ENCODE peak calls at places on chromosomes 11 and 22, in ten cellular contexts. H, T, Q, M, I, O, N, F, G and Z are unnamed samples.

GRCh38 chr11:61567286-61568061 is 13.4 kb downstream of the SYT7 start:
- DNase-seq in O (peak), F (peak), N (no peak), M (peak), I (peak), Q (peak), T (peak), G (peak), H (peak), Z (peak)

GRCh38 chr11:130909650-130910049 is 6.6 kb downstream of the SNX19 start:
- DNase-seq in I (no peak), G (no peak), Q (no peak), F (no peak), H (no peak), T (peak), M (no peak), N (no peak), O (no peak), Z (peak)

GRCh38 chr11:19890308-19890707 is 177.7 kb downstream of the NAV2 start:
- DNase-seq in N (no peak), M (no peak), H (no peak), T (peak), I (peak), G (no peak), O (no peak), F (no peak), Q (no peak), Z (peak)

GRCh38 chr11:46649180-46649738 is 31.9 kb downstream of the ATG13 start:
- DNase-seq in N (no peak), H (no peak), I (peak), Q (no peak), M (no peak), G (peak), O (peak), F (peak), T (peak), Z (peak)

GRCh38 chr22:36469094-36469710 is 12.2 kb downstream of the TXN2 start:
- DNase-seq in I (no peak), G (no peak), M (no peak), Q (no peak), F (no peak), H (no peak), T (no peak), N (peak), O (no peak), Z (no peak)

GRCh38 chr11:69674267-69674885 is 777 bp downstream of the LTO1 start:
- DNase-seq in F (peak), H (no peak), Q (no peak), I (no peak), M (no peak), T (peak), O (no peak), N (no peak), G (peak), Z (peak)

GRCh38 chr11:92224394-92225205 is at the start of gene FAT3:
- DNase-seq in N (peak), M (no peak), T (peak), Q (peak), G (peak), F (no peak), H (no peak), I (peak), O (no peak), Z (peak)

GRCh38 chr11:128284634-128285033 is 302.7 kb downstream of the ETS1 start:
- DNase-seq in F (no peak), T (no peak), H (no peak), O (no peak), I (no peak), Q (no peak), N (no peak), M (no peak), G (no peak), Z (no peak)

GRCh38 chr22:37232140-37232998 is 11.7 kb downstream of the RAC2 start:
- DNase-seq in N (no peak), H (no peak), Q (peak), O (no peak), G (no peak), T (no peak), M (no peak), I (no peak), F (no peak), Z (no peak)

GRCh38 chr11:71462726-71463125 is 9.7 kb downstream of the NADSYN1 start:
- DNase-seq in M (no peak), F (no peak), G (no peak), N (no peak), I (no peak), Q (no peak), H (no peak), T (no peak), O (no peak), Z (no peak)

GRCh38 chr11:75195164-75195962 is 44.5 kb downstream of the SLCO2B1 start:
- DNase-seq in G (peak), F (no peak), O (peak), I (no peak), Q (peak), M (no peak), H (no peak), T (peak), N (no peak), Z (no peak)

GRCh38 chr11:129117595-129118350 is 74.4 kb downstream of the ARHGAP32 start:
- DNase-seq in O (peak), F (peak), M (peak), I (peak), N (no peak), G (peak), T (peak), H (peak), Q (no peak), Z (peak)

GRCh38 chr22:30568137-30568805 is 6.2 kb downstream of the GAL3ST1 start:
- DNase-seq in H (no peak), N (no peak), T (no peak), I (no peak), O (no peak), M (no peak), F (no peak), Q (peak), G (no peak), Z (no peak)

GRCh38 chr22:42742940-42743339 is 22.3 kb upstream of the A4GALT start:
- DNase-seq in M (no peak), I (no peak), F (no peak), O (no peak), H (no peak), G (no peak), Q (no peak), T (no peak), N (no peak), Z (no peak)

GRCh38 chr22:47238886-47239860 is 476.7 kb downstream of the TBC1D22A start:
- DNase-seq in I (no peak), F (no peak), H (no peak), T (no peak), N (no peak), Q (no peak), M (no peak), G (no peak), O (no peak), Z (no peak)

GRCh38 chr11:29051935-29052334 is 943.7 kb downstream of the METTL15 start:
- DNase-seq in T (peak), G (no peak), Q (no peak), H (no peak), F (no peak), M (no peak), O (no peak), I (no peak), N (no peak), Z (no peak)

GRCh38 chr22:32932176-32932575 is 126.0 kb downstream of the SYN3 start:
- DNase-seq in T (peak), Q (no peak), F (no peak), O (no peak), M (no peak), I (no peak), H (no peak), G (no peak), N (no peak), Z (peak)

GRCh38 chr22:32723632-32724031 is 77.9 kb upstream of the TIMP3 start:
- DNase-seq in G (peak), Q (peak), M (peak), T (peak), N (no peak), H (no peak), I (peak), O (no peak), F (no peak), Z (peak)

GRCh38 chr11:16945671-16946469 is 68.3 kb downstream of the PLEKHA7 start:
- DNase-seq in H (peak), M (no peak), Q (no peak), N (no peak), O (peak), I (peak), G (peak), T (peak), F (peak), Z (no peak)

GRCh38 chr22:17846326-17846992 is 72.2 kb upstream of the BID start:
- DNase-seq in H (no peak), O (no peak), G (no peak), N (no peak), I (no peak), M (no peak), F (peak), Q (peak), T (no peak), Z (no peak)

GRCh38 chr11:95897731-95898130 is 26.2 kb downstream of the MTMR2 start:
- DNase-seq in T (peak), F (no peak), I (no peak), O (no peak), G (no peak), Q (no peak), M (no peak), H (no peak), N (no peak), Z (no peak)

DNA sequence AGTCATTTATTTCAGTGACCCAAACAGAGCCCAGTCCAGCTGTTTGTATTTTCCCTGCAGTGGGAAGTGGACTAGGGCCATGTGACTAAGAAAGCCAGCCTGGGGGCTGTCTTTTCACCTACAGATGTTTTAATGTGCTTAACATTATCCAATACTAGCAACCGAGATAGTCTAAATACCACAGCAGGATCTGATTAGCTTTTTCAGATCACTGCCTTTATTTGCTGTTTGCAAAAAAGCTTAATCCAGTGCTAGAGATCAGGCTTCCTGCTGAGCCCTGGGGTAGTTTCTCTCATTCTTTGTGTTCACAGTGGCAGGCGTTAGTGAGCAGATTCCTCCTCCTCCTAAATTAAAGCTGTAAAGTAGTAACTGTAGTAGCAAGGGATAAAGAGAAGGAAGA is 35.0 kb downstream of the ZC3H12C start:
- DNase-seq in O (no peak), N (no peak), G (no peak), Q (no peak), H (no peak), T (peak), F (no peak), I (no peak), M (no peak), Z (no peak)
- H3K27ac ChIP-seq in O (no peak), N (no peak), G (no peak), Q (no peak), H (no peak), T (no peak), F (no peak), I (peak), M (no peak), Z (no peak)

GRCh38 chr11:64644348-64645242 is 53.6 kb downstream of the SLC22A12 start:
- DNase-seq in N (no peak), T (no peak), H (no peak), Q (no peak), M (no peak), F (no peak), I (no peak), O (no peak), G (no peak), Z (no peak)
- TF ChIP-seq CTCF in N (no peak), T (no peak), H (no peak), Q (no peak), M (no peak), F (no peak), I (peak), O (no peak), G (no peak), Z (no peak)

GRCh38 chr22:29331213-29331612 is 15.7 kb upstream of the RASL10A start:
- DNase-seq in T (no peak), Q (no peak), I (no peak), M (no peak), N (no peak), F (no peak), H (no peak), G (no peak), O (no peak), Z (no peak)
- H3K4me3 ChIP-seq in T (no peak), Q (no peak), I (no peak), M (no peak), N (no peak), F (no peak), H (no peak), G (no peak), O (no peak), Z (no peak)

GRCh38 chr11:117037952-117038350 is 60.3 kb downstream of the SIK3 start:
- DNase-seq in M (no peak), H (no peak), T (no peak), I (no peak), G (no peak), F (no peak), O (no peak), Q (no peak), N (no peak), Z (no peak)
- H3K27ac ChIP-seq in M (no peak), H (no peak), T (no peak), I (no peak), G (no peak), F (no peak), O (peak), Q (no peak), N (no peak), Z (no peak)

GRCh38 chr22:50621948-50622722 is 5.8 kb downstream of the ARSA start:
- DNase-seq in N (no peak), G (peak), M (peak), O (no peak), H (no peak), Q (peak), T (no peak), I (no peak), F (no peak), Z (no peak)
- TF ChIP-seq CTCF in N (no peak), G (no peak), M (peak), O (no peak), H (peak), Q (no peak), T (peak), I (peak), F (no peak), Z (peak)

GRCh38 chr22:45942787-45943493 is 34.0 kb downstream of the WNT7B start:
- DNase-seq in Q (no peak), G (no peak), H (no peak), M (no peak), O (no peak), I (no peak), F (no peak), N (no peak), T (no peak), Z (no peak)
- H3K4me3 ChIP-seq in Q (no peak), G (no peak), H (no peak), M (no peak), O (no peak), I (no peak), F (no peak), N (no peak), T (no peak), Z (no peak)

GRCh38 chr11:63489879-63490278 is 1.1 kb downstream of the PLAAT5 start:
- DNase-seq in F (no peak), O (no peak), Q (no peak), I (no peak), N (no peak), G (no peak), M (no peak), H (no peak), T (peak), Z (no peak)
- H3K27ac ChIP-seq in F (peak), O (no peak), Q (no peak), I (no peak), N (peak), G (no peak), M (no peak), H (no peak), T (no peak), Z (no peak)

DNA sequence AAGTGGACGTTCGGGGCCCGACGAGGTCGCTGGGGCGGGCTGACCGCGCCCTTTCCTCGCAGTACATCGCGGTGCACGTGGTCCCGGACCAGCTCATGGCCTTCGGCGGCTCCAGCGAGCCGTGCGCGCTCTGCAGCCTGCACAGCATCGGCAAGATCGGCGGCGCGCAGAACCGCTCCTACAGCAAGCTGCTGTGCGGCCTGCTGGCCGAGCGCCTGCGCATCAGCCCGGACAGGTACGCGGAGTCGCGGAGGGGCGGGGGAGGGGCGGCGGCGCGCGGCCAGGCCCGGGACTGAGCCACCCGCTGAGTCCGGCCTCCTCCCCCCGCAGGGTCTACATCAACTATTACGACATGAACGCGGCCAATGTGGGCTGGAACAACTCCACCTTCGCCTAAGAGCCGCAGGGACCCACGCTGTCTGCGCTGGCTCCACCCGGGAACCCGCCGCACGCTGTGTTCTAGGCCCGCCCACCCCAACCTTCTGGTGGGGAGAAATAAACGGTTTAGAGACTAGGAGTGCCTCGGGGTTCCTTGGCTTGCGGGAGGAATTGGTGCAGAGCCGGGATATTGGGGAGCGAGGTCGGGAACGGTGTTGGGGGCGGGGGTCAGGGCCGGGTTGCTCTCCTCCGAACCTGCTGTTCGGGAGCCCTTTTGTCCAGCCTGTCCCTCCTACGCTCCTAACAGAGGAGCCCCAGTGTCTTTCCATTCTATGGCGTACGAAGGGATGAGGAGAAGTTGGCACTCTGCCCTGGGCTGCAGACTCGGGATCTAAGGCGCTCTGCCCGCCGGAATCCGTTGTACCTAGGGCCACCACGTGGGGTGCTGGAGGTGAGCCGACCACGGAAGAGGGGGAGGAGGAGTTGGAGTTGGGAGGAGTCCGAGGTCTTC is 771 bp downstream of the MIF start:
- DNase-seq in O (peak), N (no peak), M (peak), Q (peak), F (peak), H (peak), T (peak), G (peak), I (peak), Z (peak)
- TF ChIP-seq CTCF in O (peak), N (no peak), M (no peak), Q (peak), F (no peak), H (no peak), T (no peak), G (peak), I (peak), Z (peak)

DNA sequence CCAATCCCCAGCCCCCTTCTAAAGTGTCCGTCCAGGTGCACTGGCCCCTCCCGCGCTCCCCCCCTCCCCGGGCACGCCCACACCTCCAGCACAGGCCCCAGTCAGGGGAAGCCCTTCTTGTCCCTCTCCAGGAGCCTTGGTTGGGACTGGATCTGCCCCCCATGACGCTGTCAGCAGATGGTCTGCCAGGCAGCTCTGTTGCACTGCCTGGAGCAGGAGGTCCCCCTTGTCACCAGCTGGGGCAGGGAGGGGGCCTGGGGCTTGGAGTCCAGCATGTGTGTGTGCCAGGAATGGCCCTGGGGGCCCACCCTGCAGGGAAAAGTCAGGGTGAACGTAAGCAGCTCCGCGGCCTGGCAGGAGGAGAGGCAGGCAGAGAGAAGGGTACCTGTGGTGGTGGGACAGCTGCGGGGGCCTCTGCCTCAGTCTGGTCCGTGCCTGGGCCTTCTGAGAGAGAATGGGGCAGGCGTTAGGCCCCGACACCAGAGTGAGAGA is 1.6 kb downstream of the IRF7 start:
- DNase-seq in G (no peak), O (peak), Q (peak), N (no peak), F (peak), I (no peak), T (no peak), H (no peak), M (no peak), Z (no peak)
- H3K4me3 ChIP-seq in G (no peak), O (peak), Q (peak), N (peak), F (no peak), I (no peak), T (no peak), H (no peak), M (no peak), Z (no peak)